ENCODE peak calls at places on chromosomes 12 and 14, in ten cellular contexts. X, C, Z, G, B, E, N, U, K and Q are unnamed samples.

GRCh38 chr12:6961695-6962284 is 8.7 kb downstream of the PHB2 start:
- DNase-seq in X (peak; percentile 55), C (no peak), Z (no peak), G (no peak), B (peak; percentile 75), E (peak; percentile 67), N (no peak), U (peak; percentile 84), K (peak; percentile 61), Q (peak; percentile 80)

GRCh38 chr14:100211893-100212292 is 27.1 kb upstream of the YY1 start:
- DNase-seq in X (no peak), C (no peak), Z (no peak), G (no peak), B (no peak), E (no peak), N (no peak), U (no peak), K (no peak), Q (no peak)

GRCh38 chr12:3170423-3171194 is 93.4 kb downstream of the TSPAN9 start:
- DNase-seq in X (peak; percentile 23), C (no peak), Z (no peak), G (peak; percentile 76), B (no peak), E (no peak), N (peak; percentile 61), U (peak; percentile 65), K (peak; percentile 81), Q (no peak)

GRCh38 chr14:103908580-103908979 is 19.7 kb upstream of the TDRD9 start:
- DNase-seq in X (no peak), C (no peak), Z (no peak), G (no peak), B (no peak), E (no peak), N (no peak), U (no peak), K (no peak), Q (no peak)

GRCh38 chr12:67377021-67377420 is 107.9 kb downstream of the CAND1 start:
- DNase-seq in X (no peak), C (no peak), Z (no peak), G (no peak), B (no peak), E (no peak), N (no peak), U (no peak), K (peak; percentile 57), Q (no peak)

GRCh38 chr14:28142400-28143015 is 624.1 kb upstream of the FOXG1 start:
- DNase-seq in X (no peak), C (no peak), Z (no peak), G (no peak), B (no peak), E (no peak), N (no peak), U (no peak), K (peak; percentile 65), Q (no peak)

GRCh38 chr14:27386391-27386790 is 788.6 kb upstream of the NOVA1 start:
- DNase-seq in X (no peak), C (no peak), Z (no peak), G (no peak), B (no peak), E (no peak), N (no peak), U (no peak), K (no peak), Q (no peak)

GRCh38 chr12:64610660-64611429 is 550 bp downstream of the RASSF3 start:
- DNase-seq in X (peak; percentile 78), C (peak; percentile 65), Z (no peak), G (no peak), B (peak; percentile 69), E (peak; percentile 86), N (no peak), U (peak; percentile 78), K (peak; percentile 50), Q (peak; percentile 49)

GRCh38 chr14:75875958-75876357 is 105.8 kb downstream of the TGFB3 start:
- DNase-seq in X (no peak), C (no peak), Z (no peak), G (no peak), B (no peak), E (no peak), N (no peak), U (no peak), K (no peak), Q (no peak)

GRCh38 chr12:119700078-119700477 is 32.1 kb downstream of the PRKAB1 start:
- DNase-seq in X (no peak), C (no peak), Z (no peak), G (no peak), B (no peak), E (no peak), N (no peak), U (no peak), K (no peak), Q (no peak)

GRCh38 chr12:53489242-53489915 is 9.9 kb downstream of the MAP3K12 start:
- DNase-seq in X (peak; percentile 15), C (no peak), Z (no peak), G (no peak), B (no peak), E (no peak), N (no peak), U (no peak), K (no peak), Q (no peak)

DNA sequence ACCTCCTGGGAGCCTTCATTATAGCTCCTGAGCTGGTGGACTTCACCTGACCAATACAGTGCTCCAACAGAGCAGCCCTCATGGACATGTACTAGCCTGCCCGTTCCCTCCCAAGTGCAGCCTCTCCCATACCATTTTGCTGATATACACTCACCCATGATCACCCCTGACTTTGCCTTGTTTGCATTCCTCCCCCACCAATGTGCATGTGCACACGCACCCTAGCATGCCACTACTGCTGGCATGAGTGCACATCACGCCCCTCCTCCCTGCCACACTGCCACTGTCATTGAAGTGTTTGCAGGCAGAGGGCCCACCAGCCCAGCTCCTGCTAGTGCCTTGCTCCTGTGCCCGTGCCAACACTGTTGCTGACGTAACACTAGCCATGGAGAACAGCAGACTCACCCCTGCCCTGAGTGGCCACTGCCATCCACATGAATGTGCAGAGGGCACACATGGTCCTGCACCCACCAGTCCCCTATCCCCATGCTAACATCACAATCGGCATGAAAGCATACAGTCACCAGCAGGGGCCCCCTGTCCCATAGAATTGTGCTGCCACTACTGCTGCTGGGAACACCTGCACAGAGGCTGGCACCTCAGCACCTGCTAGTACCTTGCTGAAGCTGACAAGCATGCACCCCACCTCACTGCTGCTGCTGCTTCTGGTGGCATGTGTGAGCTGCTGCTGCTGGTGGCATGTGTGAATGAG is 110.3 kb downstream of the SINHCAF start:
- DNase-seq in X (no peak), C (no peak), Z (no peak), G (no peak), B (no peak), E (peak; percentile 18), N (no peak), U (no peak), K (no peak), Q (no peak)
- TF ChIP-seq CTCF in X (no peak), C (no peak), Z (no peak), G (no peak), B (no peak), E (peak; percentile 24), N (no peak), U (no peak), K (no peak), Q (no peak)

GRCh38 chr14:53948181-53948884 is 8.3 kb downstream of the BMP4 start:
- DNase-seq in X (no peak), C (no peak), Z (no peak), G (no peak), B (no peak), E (no peak), N (no peak), U (no peak), K (no peak), Q (no peak)

GRCh38 chr14:53946071-53946403 is 10.6 kb downstream of the BMP4 start:
- DNase-seq in X (no peak), C (no peak), Z (no peak), G (no peak), B (no peak), E (no peak), N (no peak), U (no peak), K (no peak), Q (no peak)

GRCh38 chr14:53949201-53949600 is 7.4 kb downstream of the BMP4 start:
- DNase-seq in X (no peak), C (no peak), Z (no peak), G (no peak), B (no peak), E (no peak), N (no peak), U (no peak), K (no peak), Q (no peak)

GRCh38 chr14:53947452-53948180 is 9.0 kb downstream of the BMP4 start:
- DNase-seq in X (no peak), C (no peak), Z (no peak), G (no peak), B (no peak), E (no peak), N (no peak), U (no peak), K (no peak), Q (no peak)

GRCh38 chr14:53946404-53947400 is 9.9 kb downstream of the BMP4 start:
- DNase-seq in X (peak; percentile 63), C (peak; percentile 52), Z (no peak), G (no peak), B (no peak), E (no peak), N (no peak), U (no peak), K (no peak), Q (no peak)
- TF ChIP-seq CTCF in X (peak; percentile 12), C (no peak), Z (no peak), G (no peak), B (no peak), E (no peak), N (no peak), U (no peak), K (no peak), Q (no peak)

GRCh38 chr14:26137161-26137560 is 460.7 kb downstream of the NOVA1 start:
- DNase-seq in X (no peak), C (no peak), Z (no peak), G (no peak), B (no peak), E (no peak), N (no peak), U (no peak), K (no peak), Q (no peak)

DNA sequence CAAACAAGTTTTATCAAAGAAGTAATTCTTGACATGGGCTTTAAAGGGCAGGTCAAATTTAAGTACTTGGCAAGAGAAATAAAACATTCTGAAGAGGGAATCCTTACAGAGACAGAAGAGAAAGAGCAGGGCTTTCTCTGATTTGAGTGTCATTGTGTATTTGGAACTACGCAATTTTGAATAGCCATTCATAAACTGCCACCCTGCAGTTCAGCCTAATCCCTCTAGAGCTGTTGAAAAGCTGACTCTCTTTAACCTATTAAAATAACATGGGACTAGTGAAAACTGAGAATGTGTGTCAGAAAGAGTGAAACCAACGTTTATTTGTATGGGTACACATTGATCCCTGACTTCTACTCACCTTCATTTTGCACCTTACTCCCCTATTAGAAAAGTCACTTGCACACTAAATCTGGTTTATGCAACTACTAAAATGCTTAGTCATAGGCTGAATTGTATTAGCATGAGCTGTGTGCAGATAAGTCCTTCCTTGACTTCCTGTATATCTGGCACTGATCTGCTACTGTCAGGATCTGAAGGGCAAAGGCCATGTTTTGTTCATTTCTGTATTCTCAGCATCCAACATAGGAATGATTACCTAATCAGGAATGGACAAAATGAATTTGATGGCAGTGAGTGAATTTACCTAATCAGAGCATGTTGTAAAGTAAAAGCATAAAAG is 458.9 kb downstream of the NOVA1 start:
- DNase-seq in X (no peak), C (no peak), Z (no peak), G (no peak), B (no peak), E (no peak), N (no peak), U (no peak), K (peak; percentile 26), Q (no peak)
- TF ChIP-seq CTCF in X (no peak), C (no peak), Z (no peak), G (no peak), B (no peak), E (no peak), N (no peak), U (no peak), K (no peak), Q (no peak)

GRCh38 chr12:110403146-110403974 is at the start of gene ANAPC7:
- DNase-seq in X (peak; percentile 92), C (peak; percentile 91), Z (peak; percentile 68), G (peak; percentile 79), B (peak; percentile 90), E (peak; percentile 95), N (no peak), U (peak; percentile 96), K (peak; percentile 90), Q (peak; percentile 54)
- TF ChIP-seq CTCF in X (no peak), C (peak; percentile 26), Z (peak; percentile 23), G (no peak), B (no peak), E (peak; percentile 26), N (peak; percentile 16), U (no peak), K (no peak), Q (no peak)